ENCODE peak calls at places on chromosomes 1 and 21, in nine cellular contexts. D is transverse colon, K is GM12878, P is stomach, N is sigmoid colon, U is SK-N-SH, R is K562, T is esophagus muscularis mucosa, A is H1. F is an unnamed sample.

GRCh38 chr1:182217071-182217470 is 155.6 kb upstream of the ZNF648 start:
- DNase-seq in N (no peak), R (no peak), U (no peak), D (no peak), K (no peak), A (no peak), T (no peak), P (no peak), F (no peak)

GRCh38 chr1:180954766-180955165 is 42.1 kb downstream of the KIAA1614 start:
- DNase-seq in N (peak; percentile 55), P (no peak), T (no peak), U (no peak), R (no peak), A (no peak), D (no peak), K (no peak), F (no peak)

GRCh38 chr1:25256578-25257129 is 9.4 kb upstream of the RSRP1 start:
- DNase-seq in P (no peak), A (no peak), R (peak; percentile 50), T (no peak), U (no peak), K (no peak), D (no peak), N (no peak), F (no peak)

GRCh38 chr1:106785136-106785535 is 271.3 kb upstream of the PRMT6 start:
- DNase-seq in T (no peak), U (no peak), D (no peak), P (no peak), R (no peak), A (no peak), K (no peak), N (no peak), F (no peak)

GRCh38 chr1:115531806-115532359 is 109.9 kb upstream of the VANGL1 start:
- DNase-seq in A (no peak), P (no peak), U (no peak), R (no peak), K (no peak), T (no peak), N (no peak), D (no peak), F (no peak)

GRCh38 chr1:233197940-233198339 is 97.6 kb downstream of the PCNX2 start:
- DNase-seq in P (no peak), U (no peak), T (no peak), D (no peak), A (no peak), R (no peak), K (no peak), N (no peak), F (no peak)

GRCh38 chr21:22900511-22900910 is 1902.3 kb downstream of the NCAM2 start:
- DNase-seq in U (peak; percentile 8), D (no peak), K (no peak), A (no peak), R (no peak), N (no peak), P (no peak), T (no peak), F (no peak)

GRCh38 chr1:10528066-10529014 is 53.6 kb downstream of the PEX14 start:
- DNase-seq in U (no peak), T (no peak), A (no peak), P (peak; percentile 64), K (no peak), D (peak; percentile 26), N (peak; percentile 90), R (peak; percentile 28), F (no peak)

GRCh38 chr1:21816602-21817302 is 4.7 kb downstream of the LDLRAD2 start:
- DNase-seq in U (no peak), D (no peak), T (no peak), P (no peak), K (no peak), A (no peak), N (no peak), R (no peak), F (no peak)

GRCh38 chr1:20962576-20963258 is 175.6 kb upstream of the HP1BP3 start:
- DNase-seq in K (no peak), N (no peak), T (no peak), A (no peak), D (no peak), R (no peak), U (no peak), P (no peak), F (no peak)

GRCh38 chr1:63148825-63149645 is 173.3 kb upstream of the FOXD3 start:
- DNase-seq in R (peak; percentile 34), K (no peak), N (no peak), A (peak; percentile 21), T (no peak), P (peak; percentile 32), U (peak; percentile 41), D (no peak), F (no peak)

GRCh38 chr1:23699280-23700179 is 7.9 kb downstream of the RPL11 start:
- DNase-seq in P (no peak), N (no peak), A (no peak), K (no peak), D (no peak), R (no peak), T (no peak), U (no peak), F (no peak)

GRCh38 chr1:40317394-40318074 is 448 bp upstream of the COL9A2 start:
- DNase-seq in U (no peak), A (no peak), P (no peak), T (no peak), D (no peak), N (no peak), K (no peak), R (no peak), F (peak; percentile 55)

GRCh38 chr21:21025742-21026141 is 27.5 kb downstream of the NCAM2 start:
- DNase-seq in A (no peak), T (no peak), K (no peak), N (no peak), P (no peak), D (no peak), U (no peak), R (no peak), F (no peak)

GRCh38 chr1:31812158-31812829 is 3.5 kb downstream of the SPOCD1 start:
- DNase-seq in U (no peak), P (no peak), N (no peak), R (no peak), D (no peak), K (no peak), A (no peak), T (no peak), F (no peak)

GRCh38 chr1:66495490-66495889 is 38.5 kb upstream of the SGIP1 start:
- DNase-seq in T (no peak), R (no peak), U (peak; percentile 29), D (no peak), N (no peak), P (no peak), K (no peak), A (no peak), F (no peak)

GRCh38 chr1:30325085-30325935 is 398.1 kb downstream of the MATN1 start:
- DNase-seq in D (no peak), R (no peak), A (no peak), N (no peak), P (peak; percentile 17), K (no peak), T (no peak), U (no peak), F (peak; percentile 66)
- TF ChIP-seq EP300 in D (no peak), R (no peak), A (no peak), N (no peak), P (no peak), K (no peak), T (no peak), U (no peak), F (no peak)

DNA sequence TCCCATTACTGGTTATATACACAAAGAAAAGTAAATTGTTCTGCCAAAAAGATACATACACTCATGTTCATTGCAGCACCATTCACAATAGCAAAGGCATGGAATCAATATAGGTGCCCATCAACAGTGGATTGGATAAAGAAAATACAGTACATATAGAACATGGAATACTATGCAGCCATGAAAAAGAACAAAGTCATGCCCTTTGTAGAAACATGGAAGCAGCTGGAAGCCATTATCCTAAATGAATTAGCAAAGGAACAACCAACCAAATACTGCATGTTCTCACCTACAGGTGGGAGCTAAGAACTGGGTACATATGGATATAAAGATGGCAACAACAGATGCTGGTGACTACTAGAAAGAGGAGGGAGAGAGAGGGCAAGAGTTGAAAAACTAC is 132.6 kb downstream of the PLD5 start:
- DNase-seq in U (no peak), P (no peak), D (no peak), K (no peak), A (no peak), T (no peak), N (no peak), R (no peak), F (no peak)
- TF ChIP-seq POLR2AphosphoS5 in U (no peak), P (no peak), D (no peak), K (no peak), A (no peak), T (no peak), N (no peak), R (no peak), F (no peak)

GRCh38 chr1:157371211-157371610 is 181.1 kb downstream of the FCRL5 start:
- DNase-seq in R (no peak), P (no peak), K (no peak), D (no peak), A (no peak), N (no peak), U (no peak), T (no peak), F (no peak)

GRCh38 chr1:157370698-157371097 is 181.6 kb downstream of the FCRL5 start:
- DNase-seq in N (no peak), D (no peak), P (no peak), U (no peak), R (no peak), A (no peak), K (no peak), T (no peak), F (no peak)

GRCh38 chr1:157368363-157368762 is 184.0 kb downstream of the FCRL5 start:
- DNase-seq in P (no peak), T (peak; percentile 60), U (no peak), N (no peak), A (no peak), K (no peak), D (no peak), R (no peak), F (no peak)

GRCh38 chr1:157371826-157372225 is 180.5 kb downstream of the FCRL5 start:
- DNase-seq in A (no peak), R (peak; percentile 63), K (no peak), P (no peak), N (no peak), T (no peak), D (no peak), U (no peak), F (no peak)

GRCh38 chr1:157369808-157370521 is 182.3 kb downstream of the FCRL5 start:
- DNase-seq in P (peak; percentile 39), R (peak; percentile 88), N (no peak), D (peak; percentile 64), T (peak; percentile 74), K (peak; percentile 30), A (no peak), U (peak; percentile 51), F (no peak)
- TF ChIP-seq EP300 in P (no peak), R (no peak), N (no peak), D (no peak), T (no peak), K (no peak), A (no peak), U (no peak), F (no peak)

DNA sequence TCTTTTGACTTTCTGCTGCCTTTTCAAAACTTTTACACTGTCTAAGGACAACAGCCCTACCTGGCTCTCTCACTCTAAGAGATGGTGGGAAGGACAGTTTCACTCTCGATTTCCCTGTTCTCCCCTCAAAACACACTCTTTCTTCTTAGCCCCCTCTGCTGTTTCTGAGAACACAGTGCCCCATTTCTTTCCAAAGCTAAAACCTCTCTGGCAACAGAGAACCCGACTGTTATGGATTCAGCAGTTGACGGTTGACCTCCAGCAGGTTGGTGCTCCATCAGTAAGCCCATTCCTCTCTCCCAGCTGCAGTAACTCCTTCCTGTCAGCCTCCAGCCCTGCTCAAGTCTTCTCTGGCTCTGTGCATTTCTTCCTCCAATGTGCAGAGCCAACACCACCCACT is 88.2 kb upstream of the ABCD3 start:
- DNase-seq in D (no peak), P (no peak), A (no peak), T (no peak), R (no peak), U (no peak), N (no peak), K (no peak), F (no peak)
- TF ChIP-seq POLR2AphosphoS5 in D (no peak), P (no peak), A (no peak), T (no peak), R (no peak), U (no peak), N (no peak), K (no peak), F (no peak)

F was measured in suprapubic skin.